ENCODE peak calls at places on chromosomes 7 and 10, in nine cellular contexts. One of them, this sample, is unnamed.
A peak's percentile ranks its signal among the peaks of the same experiment; 100 is the strongest.

GRCh38 chr10:78332013-78332412 is 298.4 kb downstream of the RPS24 start:
- DNase-seq in ovary: peak; percentile 64
- DNase-seq in PC-3: no peak
- DNase-seq in tibial nerve: no peak
- DNase-seq in HepG2: no peak
- DNase-seq in heart right ventricle: no peak
- DNase-seq in endothelial cell of umbilical vein: no peak
- DNase-seq in AG09309: no peak
- DNase-seq in A549: no peak
- DNase-seq in this sample: no peak

GRCh38 chr10:19247843-19248242 is 199.2 kb downstream of the MALRD1 start:
- DNase-seq in ovary: no peak
- DNase-seq in PC-3: no peak
- DNase-seq in tibial nerve: no peak
- DNase-seq in HepG2: peak; percentile 7
- DNase-seq in heart right ventricle: no peak
- DNase-seq in endothelial cell of umbilical vein: no peak
- DNase-seq in AG09309: no peak
- DNase-seq in A549: no peak
- DNase-seq in this sample: no peak

GRCh38 chr10:87059401-87059800 is 35.2 kb downstream of the GLUD1 start:
- DNase-seq in ovary: no peak
- DNase-seq in PC-3: no peak
- DNase-seq in tibial nerve: no peak
- DNase-seq in HepG2: no peak
- DNase-seq in heart right ventricle: no peak
- DNase-seq in endothelial cell of umbilical vein: no peak
- DNase-seq in AG09309: no peak
- DNase-seq in A549: no peak
- DNase-seq in this sample: no peak

GRCh38 chr7:30041526-30042269 is 13.5 kb downstream of the PLEKHA8 start:
- DNase-seq in ovary: no peak
- DNase-seq in PC-3: no peak
- DNase-seq in tibial nerve: no peak
- DNase-seq in HepG2: no peak
- DNase-seq in heart right ventricle: no peak
- DNase-seq in endothelial cell of umbilical vein: no peak
- DNase-seq in AG09309: no peak
- DNase-seq in A549: no peak
- DNase-seq in this sample: no peak

GRCh38 chr7:127865466-127865865 is 165.8 kb downstream of the LRRC4 start:
- DNase-seq in ovary: no peak
- DNase-seq in PC-3: peak; percentile 7
- DNase-seq in tibial nerve: no peak
- DNase-seq in HepG2: peak; percentile 20
- DNase-seq in heart right ventricle: no peak
- DNase-seq in endothelial cell of umbilical vein: peak; percentile 37
- DNase-seq in AG09309: peak; percentile 42
- DNase-seq in A549: peak; percentile 13
- DNase-seq in this sample: peak; percentile 62

GRCh38 chr7:37683263-37684120 is at the start of gene GPR141:
- DNase-seq in ovary: no peak
- DNase-seq in PC-3: peak; percentile 24
- DNase-seq in tibial nerve: no peak
- DNase-seq in HepG2: no peak
- DNase-seq in heart right ventricle: no peak
- DNase-seq in endothelial cell of umbilical vein: peak; percentile 3
- DNase-seq in AG09309: no peak
- DNase-seq in A549: no peak
- DNase-seq in this sample: no peak

GRCh38 chr7:96388166-96388565 is 66.3 kb upstream of the SLC25A13 start:
- DNase-seq in ovary: no peak
- DNase-seq in PC-3: peak; percentile 67
- DNase-seq in tibial nerve: no peak
- DNase-seq in HepG2: no peak
- DNase-seq in heart right ventricle: no peak
- DNase-seq in endothelial cell of umbilical vein: peak; percentile 87
- DNase-seq in AG09309: peak; percentile 7
- DNase-seq in A549: no peak
- DNase-seq in this sample: no peak

GRCh38 chr7:130721486-130722277 is 12.3 kb downstream of the KLF14 start:
- DNase-seq in ovary: peak; percentile 78
- DNase-seq in PC-3: peak; percentile 69
- DNase-seq in tibial nerve: peak; percentile 52
- DNase-seq in HepG2: peak; percentile 49
- DNase-seq in heart right ventricle: peak; percentile 70
- DNase-seq in endothelial cell of umbilical vein: peak; percentile 71
- DNase-seq in AG09309: peak; percentile 20
- DNase-seq in A549: peak; percentile 71
- DNase-seq in this sample: no peak

DNA sequence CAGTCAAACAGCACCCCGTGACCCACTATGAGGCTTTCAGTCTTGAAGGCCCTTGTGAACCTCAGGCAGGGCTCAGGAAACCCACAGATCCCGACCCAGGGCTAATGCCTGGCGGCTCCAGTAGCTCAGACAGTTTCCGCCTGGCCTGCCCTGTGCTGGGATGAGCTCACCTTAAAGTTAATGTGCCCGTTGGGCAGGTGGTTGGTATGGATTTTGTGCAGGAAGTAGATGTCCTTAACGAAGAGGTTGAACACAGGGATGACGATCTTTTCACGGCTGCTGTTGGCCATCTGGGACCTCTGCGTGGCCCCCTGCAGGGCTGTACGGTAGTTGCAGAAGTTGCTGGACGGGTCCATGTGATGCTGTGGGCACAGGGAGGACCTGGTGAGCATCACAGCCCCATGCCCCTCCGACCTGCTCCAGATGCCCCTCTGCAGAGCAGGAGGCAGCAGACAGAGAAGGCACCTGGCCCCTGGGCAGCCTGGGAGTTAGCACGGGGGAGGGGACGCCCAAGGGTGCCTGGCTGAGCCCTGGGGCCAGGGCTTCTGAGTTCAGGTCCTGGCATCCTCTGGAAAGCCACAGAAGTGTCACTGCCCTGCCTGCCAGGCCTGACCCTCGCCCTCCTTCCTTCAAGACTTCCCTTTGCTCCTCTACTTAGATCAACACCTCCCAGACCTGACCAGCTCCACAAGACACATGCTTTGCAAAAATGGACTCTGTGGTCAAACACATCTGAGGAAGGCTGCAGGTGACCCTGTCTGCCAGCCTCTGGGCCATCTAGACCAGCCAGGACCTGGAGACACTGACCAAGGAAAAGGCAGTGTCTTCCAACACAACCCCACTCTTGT is 59.8 kb downstream of the CSGALNACT2 start:
- DNase-seq in ovary: peak; percentile 22
- DNase-seq in PC-3: peak; percentile 49
- DNase-seq in tibial nerve: no peak
- DNase-seq in HepG2: peak; percentile 18
- DNase-seq in heart right ventricle: no peak
- DNase-seq in endothelial cell of umbilical vein: no peak
- DNase-seq in AG09309: no peak
- DNase-seq in A549: peak; percentile 23
- DNase-seq in this sample: no peak
- TF ChIP-seq CTCF in ovary: no peak
- TF ChIP-seq CTCF in PC-3: peak; percentile 71
- TF ChIP-seq CTCF in tibial nerve: no peak
- TF ChIP-seq CTCF in HepG2: peak; percentile 51
- TF ChIP-seq CTCF in heart right ventricle: no peak
- TF ChIP-seq CTCF in endothelial cell of umbilical vein: peak; percentile 30
- TF ChIP-seq CTCF in AG09309: peak; percentile 56
- TF ChIP-seq CTCF in A549: no peak
- TF ChIP-seq CTCF in this sample: peak; percentile 51

GRCh38 chr7:16644987-16645592 is 464 bp downstream of the ANKMY2 start:
- DNase-seq in ovary: no peak
- DNase-seq in PC-3: no peak
- DNase-seq in tibial nerve: peak; percentile 33
- DNase-seq in HepG2: no peak
- DNase-seq in heart right ventricle: peak; percentile 43
- DNase-seq in endothelial cell of umbilical vein: no peak
- DNase-seq in AG09309: no peak
- DNase-seq in A549: no peak
- DNase-seq in this sample: no peak

GRCh38 chr7:16644624-16644986 is 949 bp downstream of the ANKMY2 start:
- DNase-seq in ovary: peak; percentile 67
- DNase-seq in PC-3: peak; percentile 41
- DNase-seq in tibial nerve: peak; percentile 17
- DNase-seq in HepG2: peak; percentile 9
- DNase-seq in heart right ventricle: peak; percentile 56
- DNase-seq in endothelial cell of umbilical vein: no peak
- DNase-seq in AG09309: no peak
- DNase-seq in A549: peak; percentile 71
- DNase-seq in this sample: no peak

GRCh38 chr7:16644157-16644556 is 1.4 kb downstream of the ANKMY2 start:
- DNase-seq in ovary: no peak
- DNase-seq in PC-3: no peak
- DNase-seq in tibial nerve: no peak
- DNase-seq in HepG2: no peak
- DNase-seq in heart right ventricle: no peak
- DNase-seq in endothelial cell of umbilical vein: no peak
- DNase-seq in AG09309: no peak
- DNase-seq in A549: no peak
- DNase-seq in this sample: no peak

GRCh38 chr7:16646427-16647081 is 573 bp downstream of the BZW2 start:
- DNase-seq in ovary: no peak
- DNase-seq in PC-3: peak; percentile 25
- DNase-seq in tibial nerve: no peak
- DNase-seq in HepG2: no peak
- DNase-seq in heart right ventricle: no peak
- DNase-seq in endothelial cell of umbilical vein: peak; percentile 43
- DNase-seq in AG09309: no peak
- DNase-seq in A549: no peak
- DNase-seq in this sample: no peak

DNA sequence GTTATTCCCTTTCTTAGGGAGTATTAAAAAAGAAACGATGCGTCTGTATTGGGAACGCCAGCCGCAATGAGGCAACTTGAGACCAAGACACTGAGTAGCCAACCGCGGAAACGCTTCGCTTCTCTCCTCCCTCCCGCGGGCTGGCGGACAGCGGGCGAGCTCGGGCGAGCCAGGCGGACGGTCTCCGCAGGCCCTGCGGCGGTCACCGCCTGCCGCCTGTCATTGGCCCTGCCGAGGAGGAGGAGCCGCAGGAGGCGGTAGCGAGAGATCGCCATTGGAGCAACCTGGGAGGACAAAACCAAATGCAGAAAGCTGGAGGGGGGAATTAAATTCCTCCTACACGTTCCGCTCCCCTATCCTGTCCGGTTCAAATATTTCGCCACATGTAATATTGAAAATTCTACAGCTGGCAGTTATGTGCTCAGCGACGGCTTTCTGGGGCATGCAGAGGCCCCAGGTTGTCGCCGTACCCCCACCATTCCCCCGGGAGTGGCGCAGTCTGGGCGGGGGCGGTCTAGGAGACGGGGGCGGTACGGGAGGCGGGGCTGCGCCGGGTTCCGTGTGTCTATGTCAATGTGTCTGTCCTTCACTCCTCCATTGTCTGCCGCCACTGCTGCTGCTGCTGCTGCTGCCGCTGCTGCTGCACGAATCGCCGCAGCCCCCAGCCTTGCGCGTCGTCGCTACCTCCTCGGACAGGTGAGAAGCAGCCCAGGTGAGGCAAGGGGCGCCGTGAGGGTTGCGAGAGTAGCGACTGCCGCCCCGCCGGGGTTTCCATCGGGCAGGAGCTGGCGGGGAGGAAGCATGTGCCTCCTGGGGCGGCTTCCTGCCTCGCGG is at the start of the genes ANKMY2 and BZW2:
- DNase-seq in ovary: peak; percentile 95
- DNase-seq in PC-3: peak; percentile 96
- DNase-seq in tibial nerve: peak; percentile 90
- DNase-seq in HepG2: peak; percentile 91
- DNase-seq in heart right ventricle: peak; percentile 95
- DNase-seq in endothelial cell of umbilical vein: peak; percentile 97
- DNase-seq in AG09309: peak; percentile 87
- DNase-seq in A549: peak; percentile 96
- DNase-seq in this sample: peak; percentile 80
- TF ChIP-seq CTCF in ovary: no peak
- TF ChIP-seq CTCF in PC-3: no peak
- TF ChIP-seq CTCF in tibial nerve: peak; percentile 67
- TF ChIP-seq CTCF in HepG2: no peak
- TF ChIP-seq CTCF in heart right ventricle: peak; percentile 26
- TF ChIP-seq CTCF in endothelial cell of umbilical vein: no peak
- TF ChIP-seq CTCF in AG09309: no peak
- TF ChIP-seq CTCF in A549: no peak
- TF ChIP-seq CTCF in this sample: no peak

DNA sequence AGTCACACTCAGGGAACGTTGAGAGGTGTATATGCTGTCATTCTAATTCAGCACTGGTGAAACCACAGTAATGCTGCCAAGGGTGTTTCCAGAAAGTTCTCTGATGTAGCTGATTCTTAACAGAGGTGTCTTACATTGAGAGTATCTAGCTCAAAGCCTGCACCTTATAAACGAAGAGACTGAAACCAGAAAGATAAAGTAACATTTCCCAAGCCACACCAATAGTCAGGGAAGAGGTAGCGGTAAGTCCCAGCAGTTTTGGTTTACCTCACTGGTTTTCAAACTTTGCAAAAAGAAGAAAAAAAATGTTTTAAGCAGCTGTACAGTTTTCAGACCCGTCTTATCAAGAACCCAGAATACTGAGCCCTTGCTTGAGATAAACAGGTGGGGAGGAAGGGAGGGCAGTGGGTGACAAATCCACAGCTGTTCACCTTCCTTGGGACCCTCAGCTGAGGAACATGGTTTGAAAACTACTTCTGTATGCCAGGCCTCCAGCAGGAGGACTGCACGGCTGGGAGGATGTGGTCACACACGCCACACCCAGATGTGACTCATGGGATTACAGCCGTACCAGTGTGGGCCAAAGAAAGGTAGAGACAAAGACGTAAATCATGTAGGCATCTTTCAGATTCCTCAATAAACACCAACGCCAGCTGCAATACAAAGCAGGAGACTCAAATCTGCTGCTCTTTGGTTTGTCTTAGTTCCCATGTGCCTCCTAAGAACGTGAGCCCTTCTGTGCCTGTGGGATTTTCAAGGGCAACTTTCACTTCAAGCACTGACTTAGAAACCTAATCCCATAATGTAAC is 64.0 kb upstream of the GSDME start:
- DNase-seq in ovary: no peak
- DNase-seq in PC-3: peak; percentile 96
- DNase-seq in tibial nerve: peak; percentile 30
- DNase-seq in HepG2: peak; percentile 35
- DNase-seq in heart right ventricle: peak; percentile 20
- DNase-seq in endothelial cell of umbilical vein: peak; percentile 81
- DNase-seq in AG09309: peak; percentile 74
- DNase-seq in A549: peak; percentile 95
- DNase-seq in this sample: peak; percentile 86
- TF ChIP-seq CTCF in ovary: peak; percentile 31
- TF ChIP-seq CTCF in PC-3: peak; percentile 14
- TF ChIP-seq CTCF in tibial nerve: no peak
- TF ChIP-seq CTCF in HepG2: no peak
- TF ChIP-seq CTCF in heart right ventricle: no peak
- TF ChIP-seq CTCF in endothelial cell of umbilical vein: peak; percentile 15
- TF ChIP-seq CTCF in AG09309: peak; percentile 43
- TF ChIP-seq CTCF in A549: no peak
- TF ChIP-seq CTCF in this sample: peak; percentile 50

DNA sequence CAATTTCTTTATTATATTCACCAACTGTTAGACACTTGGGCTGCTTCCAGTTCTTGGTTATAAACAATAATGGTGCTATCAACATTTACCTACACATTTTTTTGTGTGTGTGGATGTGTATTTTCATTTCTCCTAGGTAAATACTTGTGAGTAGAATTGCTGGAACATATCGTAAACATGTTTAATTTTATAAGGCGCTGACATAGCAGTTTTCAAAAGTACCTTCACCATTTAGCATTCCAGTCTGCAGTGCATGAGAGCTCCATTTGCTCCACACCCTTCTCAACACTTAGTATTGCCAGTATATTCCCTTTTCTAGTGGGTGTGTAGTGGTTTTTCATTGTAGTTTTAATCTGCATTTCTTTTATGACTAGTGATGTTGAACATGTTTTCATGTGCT is 59.6 kb upstream of the FAM204A start:
- DNase-seq in ovary: no peak
- DNase-seq in PC-3: no peak
- DNase-seq in tibial nerve: no peak
- DNase-seq in HepG2: no peak
- DNase-seq in heart right ventricle: no peak
- DNase-seq in endothelial cell of umbilical vein: no peak
- DNase-seq in AG09309: no peak
- DNase-seq in A549: no peak
- DNase-seq in this sample: no peak
- TF ChIP-seq CTCF in ovary: no peak
- TF ChIP-seq CTCF in PC-3: no peak
- TF ChIP-seq CTCF in tibial nerve: no peak
- TF ChIP-seq CTCF in HepG2: no peak
- TF ChIP-seq CTCF in heart right ventricle: no peak
- TF ChIP-seq CTCF in endothelial cell of umbilical vein: no peak
- TF ChIP-seq CTCF in AG09309: no peak
- TF ChIP-seq CTCF in A549: no peak
- TF ChIP-seq CTCF in this sample: no peak